ENCODE peak calls at places on chromosomes 6 and 20, in ten cellular contexts. X is fibroblast of the conjunctiva, I is HEK293T, A is NT2/D1, C is T-helper 2 cell, O is NCI-H1417, M is HFF-Myc, G is type B pancreatic cell, P is COLO829, B is HTR-8/SVneo. N is an unnamed sample.

GRCh38 chr6:33987531-33988021 is 158.3 kb downstream of the GRM4 start:
- DNase-seq in O (peak), I (no peak), G (peak), A (no peak), B (no peak), M (no peak), C (no peak), P (no peak), X (no peak), N (no peak)

GRCh38 chr20:59994697-59995122 is 36.5 kb downstream of the CDH26 start:
- DNase-seq in O (no peak), C (no peak), X (no peak), A (peak), I (no peak), G (no peak), B (peak), P (no peak), M (peak), N (peak)

GRCh38 chr6:25922301-25922700 is 8.2 kb downstream of the SLC17A2 start:
- DNase-seq in G (no peak), I (no peak), B (no peak), X (no peak), O (no peak), M (no peak), P (no peak), A (no peak), C (no peak), N (no peak)

GRCh38 chr20:33310327-33310899 is 27.4 kb downstream of the BPIFB1 start:
- DNase-seq in X (no peak), G (no peak), P (peak), O (no peak), C (no peak), A (no peak), B (no peak), M (no peak), I (no peak), N (no peak)

GRCh38 chr6:81864124-81864523 is 111.6 kb upstream of the TENT5A start:
- DNase-seq in I (no peak), C (no peak), X (no peak), G (no peak), O (peak), A (no peak), M (no peak), P (no peak), B (no peak), N (no peak)

GRCh38 chr6:107543088-107543487 is 53.2 kb downstream of the SOBP start:
- DNase-seq in M (no peak), I (no peak), G (no peak), B (no peak), C (no peak), P (no peak), X (no peak), A (no peak), O (no peak), N (no peak)

GRCh38 chr6:134984821-134985220 is 34.9 kb upstream of the ALDH8A1 start:
- DNase-seq in O (no peak), I (no peak), C (no peak), B (no peak), P (no peak), M (peak), A (no peak), G (no peak), X (no peak), N (peak)

GRCh38 chr20:41738584-41739193 is 120.5 kb upstream of the CHD6 start:
- DNase-seq in I (peak), X (peak), B (peak), A (peak), C (no peak), O (peak), M (peak), G (no peak), P (peak), N (no peak)

GRCh38 chr6:112216699-112217551 is 37.4 kb downstream of the LAMA4 start:
- DNase-seq in A (no peak), C (no peak), P (no peak), I (no peak), X (peak), G (no peak), O (peak), M (no peak), B (peak), N (peak)

GRCh38 chr6:36283608-36284007 is 13.7 kb downstream of the PNPLA1 start:
- DNase-seq in C (no peak), G (no peak), X (no peak), O (no peak), B (no peak), M (no peak), P (no peak), A (no peak), I (no peak), N (no peak)

GRCh38 chr6:16898640-16899428 is 137.6 kb upstream of the ATXN1 start:
- DNase-seq in M (no peak), X (no peak), C (no peak), B (no peak), P (no peak), I (no peak), A (no peak), G (no peak), O (no peak), N (no peak)

GRCh38 chr6:5866547-5867051 is 140.1 kb downstream of the NRN1 start:
- DNase-seq in P (peak), C (no peak), A (no peak), X (peak), O (peak), M (no peak), I (no peak), B (peak), G (no peak), N (peak)

GRCh38 chr6:170110201-170111140 is 180.4 kb downstream of the DLL1 start:
- DNase-seq in C (no peak), G (peak), X (no peak), I (no peak), M (no peak), A (no peak), B (no peak), O (no peak), P (no peak), N (no peak)

GRCh38 chr20:60272790-60273189 is 314.6 kb downstream of the CDH26 start:
- DNase-seq in X (no peak), P (no peak), I (no peak), O (no peak), G (no peak), C (no peak), A (no peak), B (no peak), M (no peak), N (no peak)

GRCh38 chr6:43246301-43247114 is 3.2 kb downstream of the TTBK1 start:
- DNase-seq in C (no peak), P (no peak), A (peak), X (no peak), G (no peak), I (peak), B (no peak), O (peak), M (no peak), N (no peak)

GRCh38 chr6:96499781-96500180 is 21.8 kb upstream of the UFL1 start:
- DNase-seq in M (no peak), X (no peak), G (no peak), I (no peak), A (no peak), C (peak), B (no peak), O (peak), P (no peak), N (no peak)

GRCh38 chr6:30945281-30945680 is 4.5 kb downstream of the MUCL3 start:
- DNase-seq in P (no peak), O (no peak), G (no peak), A (no peak), M (no peak), I (no peak), B (no peak), C (no peak), X (no peak), N (no peak)

GRCh38 chr6:112010328-112010727 is 43.6 kb upstream of the CCN6 start:
- DNase-seq in M (no peak), O (no peak), A (no peak), G (no peak), P (peak), B (no peak), C (no peak), I (no peak), X (no peak), N (no peak)

GRCh38 chr20:363319-364078 is 16.6 kb downstream of the NRSN2 start:
- DNase-seq in X (no peak), M (no peak), A (no peak), C (no peak), I (no peak), G (no peak), O (no peak), P (no peak), B (no peak), N (no peak)

GRCh38 chr6:54617730-54618129 is 228.8 kb upstream of the FAM83B start:
- DNase-seq in P (no peak), B (no peak), O (no peak), M (peak), I (no peak), A (no peak), C (no peak), G (no peak), X (peak), N (peak)

GRCh38 chr6:84979541-84979940 is 215.1 kb upstream of the TBX18 start:
- DNase-seq in O (no peak), X (peak), C (no peak), M (no peak), I (no peak), B (no peak), A (no peak), P (no peak), G (no peak), N (peak)

GRCh38 chr6:156988276-156989158 is 211.3 kb downstream of the ARID1B start:
- DNase-seq in C (no peak), G (no peak), O (peak), P (peak), M (no peak), B (no peak), A (peak), X (no peak), I (no peak), N (no peak)

GRCh38 chr20:62907377-62908317 is 18.7 kb downstream of the DIDO1 start:
- DNase-seq in I (peak), O (no peak), X (no peak), C (no peak), G (no peak), B (no peak), A (no peak), M (no peak), P (no peak), N (no peak)

GRCh38 chr6:111857674-111858337 is 15.4 kb downstream of the FYN start:
- DNase-seq in I (no peak), C (no peak), G (no peak), A (no peak), B (no peak), M (no peak), X (no peak), P (no peak), O (no peak), N (no peak)

GRCh38 chr6:161435426-161436065 is 161.7 kb upstream of the AGPAT4 start:
- DNase-seq in M (no peak), I (no peak), B (no peak), C (no peak), O (no peak), G (no peak), A (no peak), P (no peak), X (no peak), N (peak)

GRCh38 chr6:161507375-161507774 is 233.5 kb upstream of the AGPAT4 start:
- DNase-seq in X (no peak), I (no peak), C (no peak), M (no peak), A (no peak), O (no peak), B (no peak), G (no peak), P (no peak), N (no peak)

GRCh38 chr6:79717989-79718388 is 86.9 kb downstream of the SH3BGRL2 start:
- DNase-seq in X (no peak), G (no peak), I (no peak), P (no peak), B (no peak), C (no peak), A (no peak), M (no peak), O (no peak), N (no peak)

GRCh38 chr6:45707188-45707587 is 308.5 kb downstream of the CLIC5 start:
- DNase-seq in M (no peak), G (no peak), I (no peak), P (no peak), O (no peak), B (no peak), A (no peak), X (no peak), C (no peak), N (no peak)

GRCh38 chr6:101393291-101394251 is at the start of gene GRIK2:
- DNase-seq in G (no peak), A (no peak), O (peak), I (peak), M (no peak), P (no peak), C (no peak), X (no peak), B (peak), N (no peak)

GRCh38 chr6:7451321-7451720 is 61.7 kb downstream of the RIOK1 start:
- DNase-seq in C (no peak), A (no peak), O (no peak), B (no peak), X (no peak), G (no peak), M (no peak), I (no peak), P (no peak), N (no peak)

GRCh38 chr6:6131492-6132109 is 124.9 kb upstream of the NRN1 start:
- DNase-seq in B (no peak), X (no peak), P (peak), C (no peak), G (no peak), I (peak), M (no peak), A (peak), O (peak), N (no peak)

GRCh38 chr20:45226287-45226686 is 5.1 kb downstream of the SEMG2 start:
- DNase-seq in A (no peak), I (no peak), X (no peak), M (no peak), G (no peak), P (no peak), B (no peak), C (no peak), O (no peak), N (no peak)

GRCh38 chr6:157244780-157245179 is 78.5 kb downstream of the TMEM242 start:
- DNase-seq in O (no peak), X (no peak), C (no peak), G (no peak), I (no peak), A (no peak), M (no peak), P (no peak), B (no peak), N (no peak)

GRCh38 chr6:129644567-129645015 is 65.4 kb downstream of the ARHGAP18 start:
- DNase-seq in B (no peak), G (no peak), M (no peak), P (no peak), O (peak), I (no peak), A (no peak), C (no peak), X (no peak), N (no peak)

GRCh38 chr6:29531668-29532067 is 27.9 kb downstream of the UBD start:
- DNase-seq in B (peak), I (no peak), X (no peak), G (no peak), O (no peak), M (no peak), A (no peak), P (no peak), C (no peak), N (no peak)

GRCh38 chr20:38434310-38434741 is 802 bp downstream of the SNHG17 start:
- DNase-seq in O (no peak), P (no peak), G (no peak), B (no peak), M (no peak), C (no peak), I (no peak), X (no peak), A (no peak), N (no peak)

N was measured in skeletal muscle cell.